ENCODE peak calls at places on chromosome 6, in four cellular contexts. W is brain microvascular endothelial cell, E is HCT116, B is uterus. S is an unnamed sample.

GRCh38 chr6:16305246-16305725 is 66.9 kb downstream of the GMPR start:
- DNase-seq in W (no peak), E (no peak), B (no peak), S (no peak)

GRCh38 chr6:15362274-15363160 is 116.6 kb downstream of the JARID2 start:
- DNase-seq in W (no peak), E (no peak), B (no peak), S (no peak)

GRCh38 chr6:84052204-84052882 is 18.8 kb downstream of the MRAP2 start:
- DNase-seq in W (peak; percentile 71), E (no peak), B (no peak), S (peak; percentile 19)

GRCh38 chr6:1482381-1483166 is 93.2 kb downstream of the FOXF2 start:
- DNase-seq in W (no peak), E (peak; percentile 19), B (no peak), S (no peak)

GRCh38 chr6:361411-362132 is 30.0 kb upstream of the IRF4 start:
- DNase-seq in W (no peak), E (no peak), B (no peak), S (no peak)

GRCh38 chr6:126027601-126028000 is 41.3 kb downstream of the TRMT11 start:
- DNase-seq in W (no peak), E (no peak), B (no peak), S (no peak)

GRCh38 chr6:56593801-56594318 is 48.8 kb downstream of the DST start:
- DNase-seq in W (no peak), E (no peak), B (no peak), S (no peak)

GRCh38 chr6:170082067-170082466 is 208.8 kb downstream of the DLL1 start:
- DNase-seq in W (no peak), E (no peak), B (peak; percentile 10), S (no peak)

GRCh38 chr6:131631625-131632284 is 3.7 kb upstream of the MED23 start:
- DNase-seq in W (no peak), E (no peak), B (no peak), S (no peak)

GRCh38 chr6:101114703-101115102 is 233.6 kb upstream of the ASCC3 start:
- DNase-seq in W (peak; percentile 47), E (peak; percentile 18), B (no peak), S (peak; percentile 3)

GRCh38 chr6:135497412-135498177 is at the start of gene AHI1:
- DNase-seq in W (peak; percentile 90), E (peak; percentile 85), B (peak; percentile 95), S (peak; percentile 77)

GRCh38 chr6:105932440-105932839 is 153.7 kb upstream of the PRDM1 start:
- DNase-seq in W (no peak), E (no peak), B (no peak), S (no peak)

GRCh38 chr6:1182722-1183521 is 129.0 kb upstream of the FOXQ1 start:
- DNase-seq in W (no peak), E (no peak), B (no peak), S (no peak)

GRCh38 chr6:43715056-43715788 is 27.6 kb upstream of the MRPS18A start:
- DNase-seq in W (no peak), E (no peak), B (no peak), S (no peak)

GRCh38 chr6:136290406-136291010 is 862 bp upstream of the BCLAF1 start:
- DNase-seq in W (peak; percentile 72), E (peak; percentile 51), B (peak; percentile 71), S (peak; percentile 69)

GRCh38 chr6:139883776-139884175 is 509.3 kb upstream of the CITED2 start:
- DNase-seq in W (no peak), E (no peak), B (no peak), S (no peak)
- H3K27ac ChIP-seq in W (peak overlapping the region; percentile 74), E (no peak overlapping the region), B (no peak overlapping the region), S (no peak overlapping the region)

DNA sequence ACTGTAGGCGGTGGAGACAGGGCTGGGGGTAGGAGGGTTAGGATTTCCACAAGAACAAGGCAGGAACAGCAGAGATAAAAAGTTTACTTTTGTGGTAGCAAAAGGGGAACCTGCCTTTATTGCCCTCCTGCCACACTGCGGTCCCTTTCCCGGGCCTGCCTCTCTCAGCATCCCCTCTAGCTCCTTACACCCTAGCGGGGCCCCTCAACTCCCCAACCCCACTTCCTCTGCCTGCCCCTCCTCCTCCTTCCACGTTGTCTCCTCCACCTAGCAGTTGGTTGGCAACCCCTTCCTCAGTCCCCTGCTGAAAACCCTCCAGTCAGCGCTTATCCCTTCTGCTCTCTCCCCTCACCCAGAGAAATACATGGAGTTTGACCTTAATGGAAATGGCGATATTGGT is 714 bp downstream of the AIF1 start:
- DNase-seq in W (no peak), E (no peak), B (no peak), S (no peak)
- H3K27ac ChIP-seq in W (no peak overlapping the region), E (no peak overlapping the region), B (no peak overlapping the region), S (peak overlapping the region; percentile 46)

GRCh38 chr6:157954150-157955117 is 27.2 kb upstream of the SYNJ2 start:
- DNase-seq in W (no peak), E (no peak), B (no peak), S (no peak)
- H3K27ac ChIP-seq in W (no peak overlapping the region), E (no peak overlapping the region), B (no peak overlapping the region), S (no peak overlapping the region)

DNA sequence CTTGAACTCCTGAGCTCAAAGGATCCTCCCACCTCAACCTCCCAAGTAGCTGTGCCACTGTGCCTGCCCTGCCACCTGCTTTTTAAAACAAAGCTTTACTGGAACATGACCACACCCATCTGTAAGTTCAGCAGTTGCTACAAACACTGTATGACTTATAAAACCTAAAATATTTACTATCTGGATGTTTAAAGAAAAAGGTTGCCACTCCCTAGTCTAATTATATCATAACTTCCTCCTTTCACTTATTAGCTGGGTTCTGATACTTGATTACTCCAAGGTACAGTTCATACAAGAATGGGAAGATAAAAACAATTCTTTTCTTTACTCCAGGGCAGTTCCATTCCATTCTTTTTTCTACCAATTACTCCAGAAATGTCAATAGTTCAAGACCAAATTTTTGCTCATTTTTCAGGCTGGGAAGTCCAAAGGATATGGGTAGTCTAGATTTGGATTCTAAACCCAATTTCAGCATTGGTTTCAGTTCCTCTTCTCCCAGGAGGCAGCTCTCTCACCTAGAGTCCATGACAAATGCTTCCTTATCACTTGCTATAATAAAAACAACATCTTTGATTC is 63.1 kb downstream of the SEC63 start:
- DNase-seq in W (no peak), E (no peak), B (no peak), S (no peak)
- H3K27ac ChIP-seq in W (no peak overlapping the region), E (no peak overlapping the region), B (no peak overlapping the region), S (no peak overlapping the region)

GRCh38 chr6:150319924-150320323 is 48.9 kb upstream of the IYD start:
- DNase-seq in W (no peak), E (no peak), B (no peak), S (no peak)

GRCh38 chr6:150315626-150316025 is 53.2 kb upstream of the IYD start:
- DNase-seq in W (no peak), E (no peak), B (no peak), S (no peak)

GRCh38 chr6:150314230-150315188 is 54.3 kb upstream of the IYD start:
- DNase-seq in W (no peak), E (no peak), B (no peak), S (no peak)

GRCh38 chr6:150320450-150320849 is 48.4 kb upstream of the IYD start:
- DNase-seq in W (no peak), E (no peak), B (no peak), S (peak; percentile 9)

DNA sequence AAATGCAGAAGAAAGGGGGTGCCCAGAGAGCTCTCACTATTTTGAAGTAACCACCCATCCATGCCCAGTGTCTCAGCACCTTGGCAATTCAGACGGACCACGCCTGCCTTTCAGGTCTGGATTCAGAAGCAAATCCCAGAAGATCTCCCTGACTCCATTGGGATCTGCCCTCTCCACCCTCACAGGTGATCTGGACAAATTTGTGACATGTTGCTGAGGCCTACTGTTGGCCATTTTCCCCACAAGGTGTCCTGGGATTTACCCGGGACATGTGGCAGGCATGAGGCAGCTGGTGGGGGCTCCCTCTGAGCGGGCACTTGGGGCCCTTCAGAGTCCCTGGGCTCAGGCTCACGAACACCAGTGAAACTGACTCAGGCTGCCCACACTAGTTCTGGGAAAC is 51.9 kb upstream of the IYD start:
- DNase-seq in W (no peak), E (no peak), B (no peak), S (no peak)
- H3K27ac ChIP-seq in W (no peak overlapping the region), E (no peak overlapping the region), B (no peak overlapping the region), S (no peak overlapping the region)

DNA sequence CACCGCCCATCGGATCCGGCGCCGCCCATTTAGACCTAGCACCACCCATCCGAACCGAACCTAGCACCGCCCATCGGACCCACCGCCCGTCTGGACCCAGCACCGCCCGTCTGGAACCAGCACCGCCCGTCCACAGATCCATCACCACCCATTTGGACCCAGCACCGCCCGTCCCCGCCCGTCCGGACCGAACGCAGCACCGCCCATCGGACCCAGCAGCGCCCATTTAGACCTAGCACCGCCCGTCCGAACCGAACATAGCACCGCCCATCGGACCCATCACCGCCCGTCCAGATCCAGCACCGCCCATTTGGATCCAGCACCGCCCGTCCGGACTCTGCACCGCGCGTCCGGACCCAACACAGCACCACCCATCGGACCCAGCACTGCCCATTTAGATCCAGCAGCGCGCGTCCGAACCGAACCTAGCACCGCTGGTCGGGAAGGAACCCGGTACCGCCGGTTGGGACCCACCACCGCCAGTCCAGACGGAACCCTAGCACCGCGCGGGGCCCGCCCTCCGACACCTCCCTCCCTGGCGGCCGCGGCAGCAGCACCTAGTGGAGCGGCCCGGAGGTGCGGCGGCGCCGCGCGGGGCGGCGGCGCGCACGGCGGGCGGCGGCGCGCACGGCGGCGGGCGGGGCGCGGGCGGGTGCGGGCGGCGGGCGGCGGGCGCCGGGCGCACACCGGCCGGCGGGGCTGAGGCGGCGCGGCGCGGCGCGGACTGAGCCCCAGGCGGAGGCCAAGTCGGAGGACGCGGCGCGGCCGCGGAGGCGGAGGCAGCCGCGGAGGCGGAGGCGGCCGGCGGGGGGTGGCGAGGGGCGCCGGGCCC is at the start of gene AFDN:
- DNase-seq in W (no peak), E (no peak), B (peak; percentile 75), S (peak; percentile 45)
- H3K27ac ChIP-seq in W (peak within 1 kb of the TSS; percentile 33), E (peak within 1 kb of the TSS; percentile 77), B (peak within 1 kb of the TSS; percentile 81), S (peak within 1 kb of the TSS; percentile 80)

GRCh38 chr6:71252960-71253359 is 35.7 kb upstream of the OGFRL1 start:
- DNase-seq in W (no peak), E (no peak), B (no peak), S (no peak)
- H3K27ac ChIP-seq in W (no peak overlapping the region), E (no peak overlapping the region), B (no peak overlapping the region), S (peak overlapping the region; percentile 18)

S was measured in caudate nucleus.